ENCODE peak calls at places on chromosome 11, in seven cellular contexts. W is Panc1, H is kidney, M is uterus, K is PC-3, G is spleen, C is K562. E is an unnamed sample.

GRCh38 chr11:41963406-41963805 is 504.0 kb upstream of the LRRC4C start:
- DNase-seq in H (no peak), M (no peak), G (no peak), C (no peak), K (no peak), W (no peak), E (no peak)

GRCh38 chr11:47913569-47914244 is 65.6 kb upstream of the NUP160 start:
- DNase-seq in M (no peak), C (peak; percentile 66), H (no peak), W (no peak), G (no peak), K (no peak), E (no peak)

GRCh38 chr11:74019104-74019738 is 10.3 kb upstream of the UCP3 start:
- DNase-seq in H (no peak), G (no peak), C (no peak), M (no peak), K (no peak), W (no peak), E (no peak)

GRCh38 chr11:129726179-129726578 is 89.5 kb upstream of the TMEM45B start:
- DNase-seq in M (no peak), C (no peak), W (no peak), K (no peak), H (no peak), G (no peak), E (no peak)

GRCh38 chr11:122578168-122578825 is 77.2 kb upstream of the UBASH3B start:
- DNase-seq in K (peak; percentile 25), H (no peak), C (peak; percentile 23), G (no peak), W (no peak), M (no peak), E (no peak)

GRCh38 chr11:113593698-113594308 is 112.3 kb downstream of the TMPRSS5 start:
- DNase-seq in H (no peak), G (no peak), W (no peak), K (no peak), C (peak; percentile 73), M (no peak), E (no peak)

GRCh38 chr11:17498475-17498874 is 21.8 kb upstream of the ABCC8 start:
- DNase-seq in M (no peak), K (peak; percentile 29), G (peak; percentile 46), W (no peak), H (peak; percentile 29), C (peak; percentile 14), E (no peak)

GRCh38 chr11:6523253-6523652 is 26.2 kb downstream of the DNHD1 start:
- DNase-seq in H (no peak), W (peak; percentile 30), G (no peak), M (no peak), C (no peak), K (peak; percentile 87), E (no peak)

GRCh38 chr11:18203723-18204122 is 31.1 kb downstream of the MRGPRX4 start:
- DNase-seq in C (peak; percentile 33), K (peak; percentile 12), G (no peak), H (no peak), M (no peak), W (no peak), E (no peak)

GRCh38 chr11:121869478-121869877 is 246.5 kb downstream of the BLID start:
- DNase-seq in K (no peak), G (no peak), M (no peak), W (no peak), C (no peak), H (no peak), E (no peak)

GRCh38 chr11:44564653-44565007 is 833 bp upstream of the CD82 start:
- DNase-seq in K (peak; percentile 60), W (no peak), H (peak; percentile 95), G (peak; percentile 90), C (peak; percentile 58), M (no peak), E (peak; percentile 97)

GRCh38 chr11:71537537-71537936 is 288 bp upstream of the KRTAP5-8 start:
- DNase-seq in H (no peak), M (no peak), C (no peak), K (no peak), G (no peak), W (no peak), E (no peak)

GRCh38 chr11:30107899-30108298 is 91.1 kb upstream of the KCNA4 start:
- DNase-seq in G (no peak), M (no peak), H (no peak), C (no peak), K (peak; percentile 39), W (peak; percentile 50), E (no peak)

GRCh38 chr11:63874511-63874910 is 35.6 kb downstream of the MARK2 start:
- DNase-seq in C (peak; percentile 62), H (no peak), W (no peak), K (no peak), G (no peak), M (no peak), E (no peak)

GRCh38 chr11:68959465-68960298 is 21.1 kb downstream of the MRGPRD start:
- DNase-seq in G (peak; percentile 64), H (peak; percentile 69), W (no peak), M (no peak), K (no peak), C (no peak), E (no peak)

GRCh38 chr11:86637976-86638375 is 34.4 kb downstream of the ME3 start:
- DNase-seq in K (no peak), H (no peak), W (no peak), C (no peak), G (no peak), M (no peak), E (no peak)

GRCh38 chr11:67073908-67074307 is 17.3 kb downstream of the RHOD start:
- DNase-seq in G (no peak), H (no peak), M (no peak), K (no peak), C (no peak), W (no peak), E (no peak)

GRCh38 chr11:122646549-122647340 is 8.8 kb upstream of the UBASH3B start:
- DNase-seq in K (peak; percentile 63), C (no peak), H (no peak), W (no peak), M (no peak), G (no peak), E (no peak)

GRCh38 chr11:8841899-8842298 is 69.1 kb upstream of the AKIP1 start:
- DNase-seq in H (no peak), M (no peak), W (no peak), G (no peak), K (peak; percentile 8), C (no peak), E (no peak)

GRCh38 chr11:120603071-120603470 is 91.5 kb downstream of the GRIK4 start:
- DNase-seq in M (no peak), K (no peak), C (no peak), G (peak; percentile 36), W (no peak), H (peak; percentile 2), E (no peak)
- H3K4me1 ChIP-seq in M (no peaks in the 10 kb centered on the region), K (no peaks in the 10 kb centered on the region), C (no peaks in the 10 kb centered on the region), G (no peaks in the 10 kb centered on the region), W (no peaks in the 10 kb centered on the region), H (no peaks in the 10 kb centered on the region), E (no peaks in the 10 kb centered on the region)

DNA sequence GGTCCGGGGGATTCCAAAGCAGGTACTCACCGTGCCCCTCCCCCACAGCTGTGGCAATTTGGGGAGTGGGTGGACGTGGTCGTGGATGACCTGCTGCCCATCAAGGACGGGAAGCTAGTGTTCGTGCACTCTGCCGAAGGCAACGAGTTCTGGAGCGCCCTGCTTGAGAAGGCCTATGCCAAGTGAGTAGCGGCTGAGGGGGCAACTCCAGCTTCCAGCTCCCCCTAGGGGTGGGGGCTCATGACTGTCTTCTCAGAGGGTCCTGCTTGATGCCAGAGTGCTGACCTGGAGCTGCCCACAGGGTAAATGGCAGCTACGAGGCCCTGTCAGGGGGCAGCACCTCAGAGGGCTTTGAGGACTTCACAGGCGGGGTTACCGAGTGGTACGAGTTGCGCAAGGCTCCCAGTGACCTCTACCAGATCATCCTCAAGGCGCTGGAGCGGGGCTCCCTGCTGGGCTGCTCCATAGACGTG is 4.2 kb downstream of the CAPN1 start:
- DNase-seq in H (peak; percentile 69), M (no peak), C (no peak), G (no peak), K (no peak), W (no peak), E (peak; percentile 40)
- TF ChIP-seq CTCF in H (no peak), M (no peak), C (peak; percentile 45), G (no peak), K (peak; percentile 29), W (no peak), E (no peak)

DNA sequence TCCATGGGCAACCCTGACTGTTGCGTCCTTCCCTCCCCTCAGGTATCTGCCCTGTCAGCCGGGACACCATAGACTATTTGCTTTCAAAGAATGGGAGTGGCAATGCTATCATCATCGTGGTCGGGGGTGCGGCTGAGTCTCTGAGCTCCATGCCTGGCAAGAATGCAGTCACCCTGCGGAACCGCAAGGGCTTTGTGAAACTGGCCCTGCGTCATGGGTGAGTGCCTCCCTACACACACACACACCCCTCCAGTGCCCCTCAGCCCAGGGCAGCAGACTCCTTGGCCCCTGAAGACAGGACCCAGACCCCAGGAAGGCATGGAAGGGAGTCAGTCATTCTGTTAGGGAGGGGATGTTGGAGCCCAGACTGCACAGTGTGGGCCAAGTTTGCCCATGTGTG is 17.9 kb upstream of the UVRAG start:
- DNase-seq in M (no peak), H (peak; percentile 25), K (peak; percentile 66), G (peak; percentile 69), W (no peak), C (no peak), E (no peak)
- H3K36me3 ChIP-seq in M (no peaks in the 10 kb centered on the region), H (no peaks in the 10 kb centered on the region), K (peaks cover 8% of the 10 kb centered on the region), G (no peaks in the 10 kb centered on the region), W (no peaks in the 10 kb centered on the region), C (no peaks in the 10 kb centered on the region), E (no peaks in the 10 kb centered on the region)

DNA sequence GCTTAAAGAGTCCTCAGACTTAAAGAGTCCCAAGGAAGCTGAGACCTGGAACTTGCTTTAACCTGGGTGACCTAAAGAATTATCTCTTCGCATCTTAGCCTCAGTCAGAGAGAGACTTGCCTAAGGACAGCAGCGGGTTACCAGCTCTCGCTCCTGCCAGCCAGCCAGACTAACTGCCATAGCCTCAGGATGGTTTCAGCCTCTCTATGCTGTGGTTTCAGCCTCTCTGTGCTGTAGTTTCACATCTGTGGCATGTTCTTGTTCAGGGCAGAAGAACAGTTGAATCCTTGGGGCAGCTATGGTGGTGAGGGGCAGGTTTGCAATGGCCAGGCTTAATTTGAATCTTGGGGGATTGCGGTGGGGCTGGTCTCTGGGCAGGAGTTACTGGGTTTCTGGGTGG is 2.3 kb downstream of the FRMD8 start:
- DNase-seq in G (no peak), W (no peak), H (no peak), C (no peak), K (no peak), M (no peak), E (no peak)
- H3K4me1 ChIP-seq in G (peaks cover 90% of the 10 kb centered on the region), W (peaks cover 60% of the 10 kb centered on the region), H (peaks cover 21% of the 10 kb centered on the region), C (peaks cover 32% of the 10 kb centered on the region), K (peaks cover 38% of the 10 kb centered on the region), M (peaks cover 27% of the 10 kb centered on the region), E (peaks cover 10% of the 10 kb centered on the region)

GRCh38 chr11:126061707-126062678 is 673 bp downstream of the CDON start:
- DNase-seq in H (peak; percentile 84), W (peak; percentile 17), C (peak; percentile 24), M (peak; percentile 64), K (peak; percentile 79), G (peak; percentile 86), E (no peak)
- TF ChIP-seq CTCF in H (peak; percentile 44), W (peak; percentile 90), C (peak; percentile 24), M (peak; percentile 38), K (peak; percentile 89), G (no peak), E (peak; percentile 70)

GRCh38 chr11:61332823-61333637 is at the start of the genes DDB1 and TKFC:
- DNase-seq in H (peak; percentile 99), K (peak; percentile 97), C (peak; percentile 97), G (peak; percentile 100), W (peak; percentile 35), M (peak; percentile 96), E (peak; percentile 96)
- H3K36me3 ChIP-seq in H (peaks cover 4% of the 10 kb centered on the region), K (peaks cover 14% of the 10 kb centered on the region), C (peaks cover 35% of the 10 kb centered on the region), G (peaks cover 6% of the 10 kb centered on the region), W (peaks cover 12% of the 10 kb centered on the region), M (no peaks in the 10 kb centered on the region), E (peaks cover 31% of the 10 kb centered on the region)